ENCODE peak calls at places on chromosomes 3 and 15, in four cellular contexts. Z is CD4-positive, alpha-beta T cell; Y is cardiac fibroblast; J is tibial artery. D is an unnamed sample.
A peak's percentile ranks its signal among the peaks of the same experiment; 100 is the strongest.

GRCh38 chr3:52704611-52705437 is 767 bp downstream of the GLT8D1 start:
- DNase-seq in Z (no peak), Y (peak; percentile 26), J (no peak), D (no peak)

GRCh38 chr3:47024932-47025331 is 45.5 kb downstream of the NBEAL2 start:
- DNase-seq in Z (no peak), Y (peak; percentile 30), J (no peak), D (no peak)

GRCh38 chr3:168990111-168990510 is 673.4 kb downstream of the MECOM start:
- DNase-seq in Z (no peak), Y (peak; percentile 71), J (no peak), D (no peak)

GRCh38 chr3:167559922-167560321 is 86.1 kb upstream of the SERPINI2 start:
- DNase-seq in Z (no peak), Y (no peak), J (no peak), D (no peak)

GRCh38 chr3:186093271-186093900 is 15.5 kb downstream of the ETV5 start:
- DNase-seq in Z (no peak), Y (no peak), J (no peak), D (no peak)

GRCh38 chr3:2589336-2589969 is 490.8 kb downstream of the CNTN4 start:
- DNase-seq in Z (no peak), Y (no peak), J (no peak), D (no peak)

GRCh38 chr3:46692566-46692983 is 904 bp downstream of the ALS2CL start:
- DNase-seq in Z (no peak), Y (no peak), J (no peak), D (no peak)

GRCh38 chr3:156643729-156644389 is 30.5 kb upstream of the TIPARP start:
- DNase-seq in Z (peak; percentile 7), Y (peak; percentile 54), J (no peak), D (no peak)

GRCh38 chr3:185049710-185050109 is 103.2 kb downstream of the C3orf70 start:
- DNase-seq in Z (no peak), Y (no peak), J (no peak), D (no peak)
- TF ChIP-seq CTCF in Z (no peak), Y (no peak), J (no peak), D (no peak)

DNA sequence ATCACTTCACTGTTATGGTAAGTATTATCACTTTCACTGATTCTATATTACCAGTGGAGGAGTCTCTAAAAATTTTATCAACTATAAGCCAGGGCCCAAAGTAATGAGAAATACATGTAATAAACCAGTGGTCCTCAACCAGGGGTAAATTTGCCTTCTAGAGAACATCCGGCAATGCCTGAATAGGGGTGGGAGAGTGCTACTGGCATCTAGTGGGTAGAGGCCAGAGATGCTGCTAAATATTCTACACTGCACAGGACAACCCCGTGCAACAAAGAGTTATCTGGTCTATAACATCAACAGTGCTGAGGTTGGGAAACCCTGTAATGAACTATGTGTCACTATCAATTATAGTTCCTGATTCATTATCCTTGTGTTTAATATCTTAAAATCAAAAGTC is 2.2 kb downstream of the LYSMD2 start:
- DNase-seq in Z (no peak), Y (no peak), J (no peak), D (no peak)
- TF ChIP-seq CTCF in Z (no peak), Y (no peak), J (no peak), D (no peak)

DNA sequence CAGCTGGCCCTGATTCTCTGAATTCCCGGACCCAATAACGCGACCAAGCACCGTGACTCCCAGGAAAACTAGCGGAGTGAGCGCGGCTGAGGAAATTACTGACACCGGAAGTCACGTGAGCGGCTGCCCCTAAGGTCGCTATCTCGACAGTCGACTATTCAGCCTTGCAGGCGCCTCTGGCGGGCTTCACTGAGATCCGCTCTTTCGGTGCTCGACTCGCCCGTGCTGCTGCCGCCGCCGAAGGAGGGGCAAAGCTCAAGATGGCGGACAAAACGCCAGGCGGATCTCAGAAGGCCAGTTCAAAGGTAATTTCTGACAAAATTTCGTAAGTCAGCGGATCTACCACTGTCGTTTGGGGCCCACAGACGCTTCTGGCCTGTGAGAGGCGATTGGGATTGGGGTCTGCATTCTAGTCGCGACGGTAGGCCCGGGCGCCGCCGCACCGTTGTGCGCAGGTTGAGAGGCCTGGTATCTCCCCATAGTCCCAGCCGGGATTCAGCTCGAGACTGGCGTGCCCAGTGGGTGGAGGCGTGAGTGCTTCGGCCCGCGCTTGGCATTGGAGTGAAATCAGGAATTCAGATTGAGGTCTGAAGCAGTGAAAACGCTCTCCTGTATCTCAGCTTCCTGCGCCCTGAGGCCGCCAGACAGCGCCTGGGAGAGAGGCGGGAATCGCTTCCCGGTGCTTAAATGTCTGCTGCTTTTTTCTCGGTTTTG is at the start of gene U2SURP:
- DNase-seq in Z (peak; percentile 86), Y (peak; percentile 99), J (peak; percentile 97), D (peak; percentile 94)
- TF ChIP-seq CTCF in Z (no peak), Y (no peak), J (no peak), D (no peak)

GRCh38 chr3:119924111-119925094 is 142.5 kb downstream of the NR1I2 start:
- DNase-seq in Z (no peak), Y (no peak), J (no peak), D (no peak)

GRCh38 chr3:119918992-119919933 is 137.4 kb downstream of the NR1I2 start:
- DNase-seq in Z (no peak), Y (peak; percentile 5), J (no peak), D (no peak)
- TF ChIP-seq CTCF in Z (no peak), Y (peak; percentile 19), J (no peak), D (no peak)

GRCh38 chr3:163914567-163914966 is 1163.7 kb downstream of the SI start:
- DNase-seq in Z (no peak), Y (no peak), J (no peak), D (no peak)

GRCh38 chr3:163919154-163919553 is 1159.1 kb downstream of the SI start:
- DNase-seq in Z (no peak), Y (no peak), J (no peak), D (no peak)

GRCh38 chr3:163915279-163915678 is 1163.0 kb downstream of the SI start:
- DNase-seq in Z (no peak), Y (no peak), J (no peak), D (no peak)

DNA sequence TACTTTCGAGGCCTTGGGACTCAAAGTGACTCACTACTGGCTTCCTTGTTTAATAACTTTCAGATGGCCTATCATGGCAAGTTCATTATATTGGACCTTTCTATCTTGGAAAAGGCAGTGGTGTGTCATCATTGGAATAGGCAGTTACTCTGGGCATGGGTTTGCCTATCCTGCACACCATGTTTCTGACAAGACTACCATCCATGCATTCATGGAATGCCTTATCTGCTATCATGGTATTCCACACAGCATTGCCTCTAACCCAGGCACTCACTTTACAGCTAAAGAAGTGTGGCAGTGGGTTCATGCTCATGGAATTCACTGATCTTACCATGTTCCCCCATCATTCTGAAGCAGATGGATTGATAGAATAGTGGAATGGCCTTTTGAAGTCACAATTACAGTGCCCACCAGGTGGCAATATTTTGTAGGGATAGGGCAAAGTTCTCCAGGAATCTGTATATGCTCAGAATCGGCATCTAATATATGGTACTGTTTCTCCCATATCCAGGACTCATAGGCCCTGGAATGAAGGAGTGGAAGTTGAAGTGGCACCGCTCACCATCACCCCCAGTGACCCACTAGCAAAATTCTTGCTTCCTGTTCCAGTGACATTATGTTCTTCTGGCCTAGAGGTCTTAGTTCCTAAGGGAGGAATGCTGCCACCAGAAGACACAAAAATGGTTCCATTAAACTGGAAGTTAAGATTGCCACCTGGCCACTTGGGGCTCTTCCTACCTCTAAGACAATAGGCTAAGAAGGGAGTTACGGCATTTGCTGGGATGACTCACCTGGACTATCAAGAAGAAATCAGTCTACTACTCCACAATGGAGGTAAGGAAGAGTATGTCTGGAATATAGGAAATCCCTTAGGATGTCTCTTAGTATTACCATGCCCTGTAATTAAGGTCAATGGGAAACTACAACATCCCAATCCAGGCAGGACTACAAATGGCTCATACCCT is 1161.4 kb downstream of the SI start:
- DNase-seq in Z (no peak), Y (no peak), J (no peak), D (no peak)
- TF ChIP-seq CTCF in Z (no peak), Y (peak; percentile 4), J (no peak), D (no peak)

GRCh38 chr3:50194128-50194902 is 2.9 kb downstream of the GNAT1 start:
- DNase-seq in Z (peak; percentile 75), Y (peak; percentile 68), J (peak; percentile 45), D (no peak)
- TF ChIP-seq CTCF in Z (peak; percentile 80), Y (peak; percentile 65), J (peak; percentile 71), D (peak; percentile 79)

GRCh38 chr3:54307616-54308180 is 185.3 kb downstream of the CACNA2D3 start:
- DNase-seq in Z (no peak), Y (no peak), J (no peak), D (no peak)

GRCh38 chr3:54309601-54310000 is 187.2 kb downstream of the CACNA2D3 start:
- DNase-seq in Z (no peak), Y (no peak), J (no peak), D (no peak)

GRCh38 chr3:54313418-54313817 is 191.1 kb downstream of the CACNA2D3 start:
- DNase-seq in Z (no peak), Y (no peak), J (no peak), D (no peak)
- TF ChIP-seq CTCF in Z (no peak), Y (no peak), J (no peak), D (no peak)

GRCh38 chr3:99818818-99819217 is 1.2 kb downstream of the CMSS1 start:
- DNase-seq in Z (no peak), Y (no peak), J (no peak), D (no peak)

GRCh38 chr3:99817047-99817436 is 620 bp upstream of the CMSS1 start:
- DNase-seq in Z (no peak), Y (no peak), J (no peak), D (no peak)

GRCh38 chr3:99817437-99818240 is at the start of gene CMSS1:
- DNase-seq in Z (peak; percentile 90), Y (peak; percentile 95), J (peak; percentile 91), D (peak; percentile 91)
- TF ChIP-seq CTCF in Z (no peak), Y (peak; percentile 34), J (peak; percentile 32), D (peak; percentile 19)

DNA sequence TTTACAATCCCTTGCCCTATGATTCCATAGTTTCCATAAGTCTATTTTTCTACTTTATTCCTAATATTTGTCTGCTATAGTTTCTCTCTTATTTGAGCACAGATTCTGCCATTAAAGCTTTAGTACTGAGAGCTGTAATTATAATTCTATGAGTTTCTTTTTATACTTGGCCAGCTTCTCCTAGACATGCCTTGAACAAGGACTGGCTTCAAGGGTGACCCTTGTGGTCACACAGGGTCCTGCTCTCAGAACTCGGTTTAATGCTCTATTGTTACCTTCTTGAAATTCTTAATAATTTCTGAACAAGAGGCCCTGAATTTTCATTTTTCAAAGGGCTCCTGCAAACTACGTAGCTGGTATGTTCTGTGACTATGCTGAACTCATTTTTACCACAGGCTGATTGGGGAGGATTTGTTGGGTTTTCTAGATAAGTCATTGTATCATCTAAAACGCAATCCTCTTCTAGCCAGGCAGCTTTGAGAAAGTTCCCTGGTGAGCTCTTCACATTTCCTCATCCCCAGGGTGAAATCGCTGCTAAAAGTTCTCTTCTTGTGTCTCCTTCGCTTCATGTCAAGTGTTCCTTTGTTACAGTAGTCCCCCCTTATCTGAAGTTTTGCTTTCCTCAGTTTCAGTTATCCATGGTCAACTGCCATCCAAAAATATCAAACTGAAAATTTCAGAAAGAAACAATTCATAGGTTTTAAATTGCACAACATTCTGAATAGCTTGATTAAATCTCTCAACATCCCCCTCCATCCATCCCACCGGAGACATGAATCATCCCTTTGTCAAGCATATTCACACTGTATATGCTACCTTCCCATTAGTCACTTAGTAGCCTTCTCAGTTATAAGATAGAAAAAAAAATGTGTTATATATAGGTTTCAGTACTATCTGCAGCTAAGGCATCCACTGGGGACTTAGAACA is 12.6 kb upstream of the PLCL2 start:
- DNase-seq in Z (no peak), Y (no peak), J (no peak), D (no peak)
- TF ChIP-seq CTCF in Z (no peak), Y (peak; percentile 7), J (no peak), D (peak; percentile 10)

D was measured in CD14-positive monocyte.